ENCODE peak calls at places on chromosomes 2 and 18, in four cellular contexts. One of them, this sample, is unnamed.

GRCh38 chr2:72883356-72883962 is 3.7 kb upstream of the SPR start:
- DNase-seq in NCI-H748 treated with DMSO at 0.1 percent for 48 hours: no peak
- DNase-seq in H54: no peak
- DNase-seq in T-helper 9 cell: no peak
- DNase-seq in this sample: no peak

GRCh38 chr2:74708883-74709282 is 54.8 kb downstream of the SEMA4F start:
- DNase-seq in H54: no peak
- DNase-seq in NCI-H748 treated with DMSO at 0.1 percent for 48 hours: no peak
- DNase-seq in T-helper 9 cell: no peak
- DNase-seq in this sample: no peak

GRCh38 chr2:232490221-232491138 is 2.8 kb upstream of the ECEL1 start:
- DNase-seq in H54: no peak
- DNase-seq in NCI-H748 treated with DMSO at 0.1 percent for 48 hours: no peak
- DNase-seq in T-helper 9 cell: no peak
- DNase-seq in this sample: no peak

GRCh38 chr2:190129421-190130199 is 67.1 kb upstream of the MSTN start:
- DNase-seq in T-helper 9 cell: no peak
- DNase-seq in H54: no peak
- DNase-seq in NCI-H748 treated with DMSO at 0.1 percent for 48 hours: no peak
- DNase-seq in this sample: no peak

GRCh38 chr18:39946623-39947061 is 2008.4 kb upstream of the PIK3C3 start:
- DNase-seq in H54: peak; percentile 1
- DNase-seq in T-helper 9 cell: no peak
- DNase-seq in NCI-H748 treated with DMSO at 0.1 percent for 48 hours: no peak
- DNase-seq in this sample: no peak

GRCh38 chr2:185970148-185970852 is 231.7 kb downstream of the FSIP2 start:
- DNase-seq in T-helper 9 cell: no peak
- DNase-seq in NCI-H748 treated with DMSO at 0.1 percent for 48 hours: no peak
- DNase-seq in H54: no peak
- DNase-seq in this sample: no peak

GRCh38 chr2:176647325-176648155 is 378.3 kb downstream of the MTX2 start:
- DNase-seq in NCI-H748 treated with DMSO at 0.1 percent for 48 hours: peak; percentile 66
- DNase-seq in T-helper 9 cell: no peak
- DNase-seq in H54: no peak
- DNase-seq in this sample: no peak

GRCh38 chr18:9335255-9336045 is 877 bp downstream of the TWSG1 start:
- DNase-seq in T-helper 9 cell: no peak
- DNase-seq in H54: no peak
- DNase-seq in NCI-H748 treated with DMSO at 0.1 percent for 48 hours: no peak
- DNase-seq in this sample: no peak

GRCh38 chr2:127486247-127486912 is 39.9 kb downstream of the IWS1 start:
- DNase-seq in T-helper 9 cell: no peak
- DNase-seq in H54: no peak
- DNase-seq in NCI-H748 treated with DMSO at 0.1 percent for 48 hours: no peak
- DNase-seq in this sample: no peak

GRCh38 chr2:55112229-55113016 is 62.2 kb upstream of the RTN4 start:
- DNase-seq in NCI-H748 treated with DMSO at 0.1 percent for 48 hours: peak; percentile 34
- DNase-seq in H54: no peak
- DNase-seq in T-helper 9 cell: no peak
- DNase-seq in this sample: no peak

GRCh38 chr18:34224423-34225217 is at the start of gene NOL4:
- DNase-seq in NCI-H748 treated with DMSO at 0.1 percent for 48 hours: peak; percentile 99
- DNase-seq in T-helper 9 cell: no peak
- DNase-seq in H54: no peak
- DNase-seq in this sample: no peak

GRCh38 chr2:224393145-224393544 is 8.8 kb downstream of the FAM124B start:
- DNase-seq in H54: no peak
- DNase-seq in T-helper 9 cell: no peak
- DNase-seq in NCI-H748 treated with DMSO at 0.1 percent for 48 hours: no peak
- DNase-seq in this sample: no peak

GRCh38 chr2:67268806-67269205 is 128.3 kb upstream of the ETAA1 start:
- DNase-seq in H54: peak; percentile 19
- DNase-seq in NCI-H748 treated with DMSO at 0.1 percent for 48 hours: no peak
- DNase-seq in T-helper 9 cell: no peak
- DNase-seq in this sample: no peak

GRCh38 chr2:151649966-151650365 is 84.3 kb downstream of the NEB start:
- DNase-seq in H54: no peak
- DNase-seq in NCI-H748 treated with DMSO at 0.1 percent for 48 hours: no peak
- DNase-seq in T-helper 9 cell: no peak
- DNase-seq in this sample: no peak

GRCh38 chr2:61177727-61178549 is 15.9 kb downstream of the C2orf74 start:
- DNase-seq in H54: no peak
- DNase-seq in NCI-H748 treated with DMSO at 0.1 percent for 48 hours: no peak
- DNase-seq in T-helper 9 cell: peak; percentile 37
- DNase-seq in this sample: peak; percentile 49

GRCh38 chr2:157178865-157179264 is 78.6 kb upstream of the GALNT5 start:
- DNase-seq in T-helper 9 cell: no peak
- DNase-seq in H54: no peak
- DNase-seq in NCI-H748 treated with DMSO at 0.1 percent for 48 hours: no peak
- DNase-seq in this sample: no peak

GRCh38 chr2:228735697-228736096 is 535.4 kb downstream of the PID1 start:
- DNase-seq in H54: no peak
- DNase-seq in NCI-H748 treated with DMSO at 0.1 percent for 48 hours: no peak
- DNase-seq in T-helper 9 cell: no peak
- DNase-seq in this sample: no peak

GRCh38 chr18:62510744-62511143 is 12.1 kb upstream of the ZCCHC2 start:
- DNase-seq in T-helper 9 cell: no peak
- DNase-seq in NCI-H748 treated with DMSO at 0.1 percent for 48 hours: no peak
- DNase-seq in H54: no peak
- DNase-seq in this sample: no peak

GRCh38 chr18:54444309-54444914 is 86.7 kb downstream of the C18orf54 start:
- DNase-seq in T-helper 9 cell: no peak
- DNase-seq in H54: peak; percentile 3
- DNase-seq in NCI-H748 treated with DMSO at 0.1 percent for 48 hours: no peak
- DNase-seq in this sample: no peak

GRCh38 chr2:68253211-68254068 is 1.1 kb upstream of the PPP3R1 start:
- DNase-seq in NCI-H748 treated with DMSO at 0.1 percent for 48 hours: no peak
- DNase-seq in H54: no peak
- DNase-seq in T-helper 9 cell: no peak
- DNase-seq in this sample: no peak

GRCh38 chr2:232537079-232537478 is 2.4 kb upstream of the CHRNG start:
- DNase-seq in NCI-H748 treated with DMSO at 0.1 percent for 48 hours: no peak
- DNase-seq in H54: no peak
- DNase-seq in T-helper 9 cell: no peak
- DNase-seq in this sample: no peak

GRCh38 chr2:170972508-170973224 is 43.6 kb downstream of the GORASP2 start:
- DNase-seq in NCI-H748 treated with DMSO at 0.1 percent for 48 hours: peak; percentile 19
- DNase-seq in T-helper 9 cell: no peak
- DNase-seq in H54: no peak
- DNase-seq in this sample: no peak

GRCh38 chr2:23330214-23330613 is 54.8 kb upstream of the KLHL29 start:
- DNase-seq in H54: peak; percentile 19
- DNase-seq in NCI-H748 treated with DMSO at 0.1 percent for 48 hours: no peak
- DNase-seq in T-helper 9 cell: no peak
- DNase-seq in this sample: no peak

GRCh38 chr2:196086517-196087368 is 18.1 kb upstream of the DNAH7 start:
- DNase-seq in H54: no peak
- DNase-seq in T-helper 9 cell: no peak
- DNase-seq in NCI-H748 treated with DMSO at 0.1 percent for 48 hours: no peak
- DNase-seq in this sample: no peak

GRCh38 chr18:79022603-79023002 is 43.0 kb downstream of the SALL3 start:
- DNase-seq in NCI-H748 treated with DMSO at 0.1 percent for 48 hours: no peak
- DNase-seq in H54: no peak
- DNase-seq in T-helper 9 cell: no peak
- DNase-seq in this sample: no peak

GRCh38 chr2:233118601-233119000 is 58.5 kb downstream of the INPP5D start:
- DNase-seq in NCI-H748 treated with DMSO at 0.1 percent for 48 hours: no peak
- DNase-seq in H54: no peak
- DNase-seq in T-helper 9 cell: no peak
- DNase-seq in this sample: no peak

GRCh38 chr18:59272971-59273935 is at the start of gene RAX:
- DNase-seq in NCI-H748 treated with DMSO at 0.1 percent for 48 hours: no peak
- DNase-seq in H54: no peak
- DNase-seq in T-helper 9 cell: no peak
- DNase-seq in this sample: no peak

GRCh38 chr2:188813315-188813714 is 160.9 kb upstream of the COL3A1 start:
- DNase-seq in NCI-H748 treated with DMSO at 0.1 percent for 48 hours: no peak
- DNase-seq in T-helper 9 cell: no peak
- DNase-seq in H54: no peak
- DNase-seq in this sample: no peak

GRCh38 chr2:199760574-199760973 is 90.4 kb downstream of the FTCDNL1 start:
- DNase-seq in H54: no peak
- DNase-seq in NCI-H748 treated with DMSO at 0.1 percent for 48 hours: no peak
- DNase-seq in T-helper 9 cell: no peak
- DNase-seq in this sample: no peak

GRCh38 chr18:48023334-48024008 is 93.0 kb upstream of the SMAD2 start:
- DNase-seq in NCI-H748 treated with DMSO at 0.1 percent for 48 hours: no peak
- DNase-seq in H54: peak; percentile 81
- DNase-seq in T-helper 9 cell: no peak
- DNase-seq in this sample: no peak

GRCh38 chr18:57581301-57581934 is 5.1 kb downstream of the FECH start:
- DNase-seq in NCI-H748 treated with DMSO at 0.1 percent for 48 hours: no peak
- DNase-seq in H54: no peak
- DNase-seq in T-helper 9 cell: no peak
- DNase-seq in this sample: peak; percentile 30

GRCh38 chr2:231515603-231516002 is 14.6 kb downstream of the NMUR1 start:
- DNase-seq in T-helper 9 cell: no peak
- DNase-seq in NCI-H748 treated with DMSO at 0.1 percent for 48 hours: no peak
- DNase-seq in H54: no peak
- DNase-seq in this sample: no peak

This sample was measured in memory B cell.